ENCODE peak calls at places on chromosomes 11 and 22, in seven cellular contexts. L, H, K, I, S, M and F are unnamed samples.

GRCh38 chr22:32650553-32651345 is 150.8 kb upstream of the TIMP3 start:
- DNase-seq in L (no peak), H (no peak), M (no peak), I (no peak), K (no peak), S (no peak), F (no peak)

GRCh38 chr11:120115272-120116000 is 22.5 kb downstream of the TRIM29 start:
- DNase-seq in H (no peak), M (no peak), I (no peak), S (no peak), L (no peak), K (no peak), F (no peak)

GRCh38 chr11:1879941-1880720 is 11.6 kb downstream of the PRR33 start:
- DNase-seq in S (no peak), K (no peak), L (no peak), I (no peak), M (peak; percentile 64), H (peak; percentile 94), F (peak; percentile 16)

GRCh38 chr11:830295-831131 is 2.2 kb upstream of the CD151 start:
- DNase-seq in L (peak; percentile 62), I (peak; percentile 90), S (peak; percentile 81), H (no peak), M (peak; percentile 92), K (peak; percentile 74), F (no peak)

GRCh38 chr11:46658259-46658658 is 40.9 kb downstream of the ATG13 start:
- DNase-seq in L (no peak), M (no peak), S (no peak), H (no peak), I (no peak), K (no peak), F (no peak)

GRCh38 chr22:22088658-22089458 is 106.3 kb upstream of the TOP3B start:
- DNase-seq in K (no peak), I (no peak), L (no peak), M (no peak), S (no peak), H (no peak), F (no peak)

GRCh38 chr11:130553306-130553705 is 104.9 kb downstream of the ADAMTS15 start:
- DNase-seq in I (no peak), K (no peak), L (no peak), H (no peak), S (no peak), M (no peak), F (no peak)

GRCh38 chr22:30940655-30941362 is 27.8 kb downstream of the MORC2 start:
- DNase-seq in M (no peak), I (no peak), L (no peak), S (no peak), K (no peak), H (no peak), F (no peak)

GRCh38 chr11:114209904-114210303 is 86.3 kb upstream of the NNMT start:
- DNase-seq in S (no peak), M (no peak), L (no peak), H (no peak), K (no peak), I (peak; percentile 26), F (no peak)

GRCh38 chr11:46618789-46619188 is 1.4 kb downstream of the ATG13 start:
- DNase-seq in S (no peak), I (no peak), H (no peak), M (no peak), L (no peak), K (no peak), F (no peak)

GRCh38 chr11:61022311-61023085 is 51.0 kb downstream of the CD6 start:
- DNase-seq in H (no peak), I (no peak), K (no peak), L (no peak), M (no peak), S (no peak), F (no peak)

GRCh38 chr11:126007263-126007662 is 55.4 kb downstream of the CDON start:
- DNase-seq in H (no peak), S (peak; percentile 50), M (no peak), I (no peak), L (no peak), K (no peak), F (no peak)

GRCh38 chr11:79415411-79415810 is 25.4 kb downstream of the TENM4 start:
- DNase-seq in M (no peak), H (no peak), K (no peak), L (no peak), S (no peak), I (no peak), F (no peak)

GRCh38 chr22:40249286-40249685 is 71.6 kb downstream of the TNRC6B start:
- DNase-seq in K (no peak), M (no peak), H (no peak), S (no peak), L (no peak), I (no peak), F (no peak)

GRCh38 chr22:20573176-20573829 is 65.9 kb downstream of the MED15 start:
- DNase-seq in L (no peak), S (no peak), M (no peak), K (no peak), H (no peak), I (no peak), F (no peak)

GRCh38 chr11:1924121-1924520 is 4.6 kb downstream of the TNNT3 start:
- DNase-seq in S (no peak), M (no peak), H (no peak), K (no peak), I (no peak), L (no peak), F (peak; percentile 4)

GRCh38 chr11:12754582-12755250 is 80.5 kb downstream of the TEAD1 start:
- DNase-seq in K (no peak), S (no peak), H (no peak), L (no peak), M (no peak), I (no peak), F (no peak)

GRCh38 chr22:38748487-38749136 is 7.2 kb downstream of the SUN2 start:
- DNase-seq in H (no peak), L (no peak), I (no peak), K (no peak), M (no peak), S (no peak), F (no peak)

GRCh38 chr11:110479070-110479444 is 49.3 kb downstream of the FDX1 start:
- DNase-seq in M (no peak), H (no peak), K (no peak), S (no peak), L (no peak), I (no peak), F (no peak)

GRCh38 chr22:39526736-39527171 is 5.8 kb downstream of the RPS19BP1 start:
- DNase-seq in L (no peak), K (no peak), S (no peak), I (no peak), H (no peak), M (no peak), F (no peak)

GRCh38 chr11:67271548-67272284 is 5.4 kb downstream of the GRK2 start:
- DNase-seq in H (peak; percentile 81), L (no peak), S (peak; percentile 88), M (peak; percentile 67), K (no peak), I (no peak), F (peak; percentile 56)

GRCh38 chr11:94737171-94737611 is 31.0 kb upstream of the AMOTL1 start:
- DNase-seq in I (no peak), K (no peak), L (no peak), S (no peak), M (no peak), H (no peak), F (no peak)

GRCh38 chr22:20628081-20628939 is 120.9 kb downstream of the MED15 start:
- DNase-seq in H (no peak), S (no peak), K (no peak), L (no peak), M (no peak), I (no peak), F (no peak)

GRCh38 chr11:95977534-95978174 is 53.7 kb upstream of the MTMR2 start:
- DNase-seq in H (no peak), I (no peak), L (no peak), M (no peak), S (no peak), K (no peak), F (no peak)

GRCh38 chr22:24686280-24686679 is 83.3 kb downstream of the GGT1 start:
- DNase-seq in S (no peak), M (no peak), L (no peak), I (no peak), H (no peak), K (no peak), F (no peak)
- TF ChIP-seq CTCF in S (no peak), M (no peak), L (no peak), I (no peak), H (no peak), K (no peak), F (no peak)

GRCh38 chr22:37746366-37747089 is 49.7 kb downstream of the TRIOBP start:
- DNase-seq in H (no peak), M (peak; percentile 76), K (no peak), I (peak; percentile 37), S (no peak), L (peak; percentile 27), F (peak; percentile 24)
- TF ChIP-seq CTCF in H (no peak), M (no peak), K (no peak), I (no peak), S (no peak), L (no peak), F (no peak)

DNA sequence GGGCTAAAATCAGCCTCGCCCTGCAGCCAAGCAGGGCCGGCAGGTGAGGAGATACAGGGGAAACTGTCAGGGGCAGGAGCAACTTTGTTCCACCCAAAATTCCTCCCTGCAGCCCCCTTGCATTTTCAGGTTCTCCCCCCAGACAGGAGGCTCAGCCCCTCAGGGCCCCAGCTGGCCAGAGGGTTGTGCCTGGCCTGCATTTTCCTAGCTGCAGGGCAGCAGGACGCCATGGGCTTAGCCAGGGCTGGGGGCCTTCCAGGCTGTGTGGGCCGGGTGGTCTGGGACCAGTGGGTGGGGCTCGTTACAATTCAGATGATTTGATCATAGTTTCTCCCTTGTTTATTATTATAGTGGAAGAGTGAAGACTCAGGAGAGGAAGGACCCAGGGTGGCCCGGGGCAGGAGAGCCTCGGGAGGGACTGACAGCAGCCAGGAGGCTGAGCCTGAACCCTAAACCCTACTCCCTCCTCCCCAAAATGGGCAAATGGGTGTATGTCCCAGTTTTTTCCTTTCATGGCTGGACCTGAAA is 40.1 kb downstream of the AHNAK start:
- DNase-seq in L (no peak), S (no peak), H (no peak), K (no peak), I (no peak), M (no peak), F (no peak)
- TF ChIP-seq CTCF in L (no peak), S (no peak), H (no peak), K (no peak), I (no peak), M (no peak), F (no peak)

DNA sequence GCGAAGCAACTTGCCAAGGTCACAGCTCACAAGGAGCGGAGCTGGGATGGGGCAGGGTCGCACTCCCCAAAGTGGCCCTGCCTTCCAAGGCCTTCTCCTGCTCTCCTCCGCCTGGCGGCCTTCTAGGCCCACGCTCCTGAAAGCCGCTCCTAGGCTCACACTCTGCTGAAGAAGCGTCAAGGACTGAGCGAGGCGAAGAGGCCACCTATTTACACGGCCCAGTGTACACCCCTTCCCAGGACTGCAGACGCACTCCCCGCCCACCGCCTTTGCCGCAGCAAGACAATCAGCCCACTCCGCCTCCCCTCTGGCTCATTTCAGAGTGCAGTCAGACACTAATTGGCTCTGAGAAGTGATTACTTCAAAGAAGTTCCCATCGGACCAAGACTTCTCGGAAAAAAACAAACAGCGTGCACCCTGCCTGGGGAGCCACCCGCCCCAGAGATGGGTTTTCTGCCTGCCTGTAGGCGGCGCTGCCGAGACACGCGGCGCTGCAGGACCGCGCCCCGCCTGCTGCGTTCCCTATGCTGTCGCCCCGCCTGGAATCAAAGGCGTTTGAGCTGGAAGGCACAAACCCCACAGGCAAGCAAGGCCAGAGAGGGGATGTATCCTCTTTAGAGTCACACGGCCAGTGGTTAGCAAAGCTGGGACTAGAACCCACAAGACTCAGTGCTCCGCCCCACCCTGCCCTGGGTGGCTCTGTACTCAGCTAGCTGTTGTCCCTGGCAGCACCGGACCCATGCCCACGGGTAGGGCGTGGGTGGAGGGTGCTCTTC is 414.8 kb downstream of the BUD13 start:
- DNase-seq in L (peak; percentile 40), S (no peak), H (no peak), M (peak; percentile 76), I (peak; percentile 67), K (no peak), F (no peak)
- TF ChIP-seq CTCF in L (peak; percentile 74), S (peak; percentile 17), H (no peak), M (peak; percentile 45), I (peak; percentile 84), K (no peak), F (no peak)